ENCODE peak calls at places on chromosomes 13 and 19, in ten cellular contexts. Z is GM23248; F is GF-D8; C is Caco-2; O is brain microvascular endothelial cell; M is stimulated activated CD4-positive, alpha-beta T cell treated with anti-CD3 and anti-CD28 coated beads, Interleukin-2, amount 100 ng/mL, for 48 hours; U is fibroblast of the conjunctiva; W is lung microvascular endothelial cell; D is heart right ventricle; V is activated T-cell treated with anti-CD3 and anti-CD28 coated beads for 1 hour. H is an unnamed sample.

GRCh38 chr19:49683814-49684250 is 5.6 kb upstream of the ADM5 start:
- DNase-seq in Z (no peak), F (no peak), C (no peak), O (no peak), M (no peak), U (no peak), W (no peak), D (no peak), V (no peak), H (no peak)

GRCh38 chr13:19818223-19818842 is 35.6 kb upstream of the PSPC1 start:
- DNase-seq in Z (peak), F (no peak), C (peak), O (peak), M (peak), U (no peak), W (peak), D (peak), V (peak), H (peak)

GRCh38 chr13:108369412-108369811 is 99.9 kb downstream of the TNFSF13B start:
- DNase-seq in Z (no peak), F (no peak), C (no peak), O (no peak), M (no peak), U (no peak), W (no peak), D (no peak), V (no peak), H (no peak)

GRCh38 chr13:39037410-39037879 is 444 bp downstream of the PROSER1 start:
- DNase-seq in Z (peak), F (no peak), C (no peak), O (no peak), M (no peak), U (no peak), W (no peak), D (no peak), V (no peak), H (no peak)

GRCh38 chr19:51018745-51019543 is 565 bp downstream of the KLK10 start:
- DNase-seq in Z (no peak), F (no peak), C (no peak), O (no peak), M (no peak), U (no peak), W (no peak), D (peak), V (no peak), H (no peak)

GRCh38 chr19:55226273-55226672 is 2.3 kb downstream of the TMEM86B start:
- DNase-seq in Z (no peak), F (no peak), C (no peak), O (no peak), M (no peak), U (no peak), W (no peak), D (no peak), V (no peak), H (no peak)

GRCh38 chr13:38686635-38687245 is at the start of gene FREM2:
- DNase-seq in Z (peak), F (no peak), C (peak), O (no peak), M (no peak), U (no peak), W (peak), D (no peak), V (no peak), H (no peak)

GRCh38 chr13:109198585-109198984 is 569.2 kb downstream of the MYO16 start:
- DNase-seq in Z (peak), F (no peak), C (no peak), O (no peak), M (no peak), U (no peak), W (no peak), D (no peak), V (no peak), H (no peak)

GRCh38 chr19:14091885-14092462 is 1.4 kb upstream of the SAMD1 start:
- DNase-seq in Z (peak), F (no peak), C (no peak), O (no peak), M (no peak), U (no peak), W (no peak), D (no peak), V (no peak), H (peak)

GRCh38 chr19:5358173-5358800 is 17.7 kb upstream of the PTPRS start:
- DNase-seq in Z (peak), F (no peak), C (no peak), O (no peak), M (no peak), U (no peak), W (peak), D (no peak), V (no peak), H (no peak)

GRCh38 chr13:51734786-51735185 is 69.2 kb downstream of the DHRS12 start:
- DNase-seq in Z (peak), F (no peak), C (no peak), O (no peak), M (no peak), U (no peak), W (no peak), D (no peak), V (no peak), H (no peak)

GRCh38 chr19:1818549-1819195 is 6.6 kb upstream of the ATP8B3 start:
- DNase-seq in Z (no peak), F (no peak), C (no peak), O (no peak), M (no peak), U (no peak), W (no peak), D (no peak), V (no peak), H (no peak)

GRCh38 chr13:73039201-73040108 is 19.4 kb upstream of the KLF5 start:
- DNase-seq in Z (peak), F (peak), C (no peak), O (no peak), M (no peak), U (no peak), W (no peak), D (no peak), V (no peak), H (no peak)

GRCh38 chr13:56166864-56167263 is 973.9 kb upstream of the PRR20A start:
- DNase-seq in Z (no peak), F (no peak), C (no peak), O (no peak), M (no peak), U (no peak), W (no peak), D (no peak), V (no peak), H (no peak)

GRCh38 chr19:33132425-33132824 is 511 bp downstream of the WDR88 start:
- DNase-seq in Z (no peak), F (no peak), C (no peak), O (no peak), M (no peak), U (no peak), W (no peak), D (no peak), V (no peak), H (no peak)

GRCh38 chr13:113460599-113460998 is 7.3 kb upstream of the ADPRHL1 start:
- DNase-seq in Z (no peak), F (no peak), C (no peak), O (no peak), M (no peak), U (no peak), W (no peak), D (no peak), V (no peak), H (no peak)